ENCODE peak calls at places on chromosome 5, in nine cellular contexts. One of them, this sample, is unnamed.
A peak's percentile ranks its signal among the peaks of the same experiment; 100 is the strongest.

GRCh38 chr5:125199968-125200841 is 453.8 kb upstream of the ZNF608 start:
- DNase-seq in OCI-LY7: peak; percentile 44
- DNase-seq in PC-3: no peak
- DNase-seq in fibroblast of mammary gland: no peak
- DNase-seq in A673: peak; percentile 31
- DNase-seq in cardiac muscle cell: peak; percentile 61
- DNase-seq in AG09309: no peak
- DNase-seq in WTC11: no peak
- DNase-seq in chondrocyte: no peak
- DNase-seq in this sample: no peak

GRCh38 chr5:112417931-112418358 is 1.1 kb downstream of the EPB41L4A start:
- DNase-seq in PC-3: peak; percentile 9
- DNase-seq in WTC11: no peak
- DNase-seq in A673: no peak
- DNase-seq in AG09309: no peak
- DNase-seq in OCI-LY7: no peak
- DNase-seq in fibroblast of mammary gland: peak; percentile 18
- DNase-seq in chondrocyte: no peak
- DNase-seq in cardiac muscle cell: peak; percentile 46
- DNase-seq in this sample: peak; percentile 34

GRCh38 chr5:138466058-138466899 is 1.0 kb downstream of the EGR1 start:
- DNase-seq in WTC11: no peak
- DNase-seq in chondrocyte: no peak
- DNase-seq in A673: peak; percentile 61
- DNase-seq in AG09309: peak; percentile 18
- DNase-seq in PC-3: no peak
- DNase-seq in fibroblast of mammary gland: no peak
- DNase-seq in cardiac muscle cell: no peak
- DNase-seq in OCI-LY7: no peak
- DNase-seq in this sample: no peak

GRCh38 chr5:159750226-159750625 is 166.1 kb upstream of the ADRA1B start:
- DNase-seq in PC-3: no peak
- DNase-seq in cardiac muscle cell: no peak
- DNase-seq in AG09309: no peak
- DNase-seq in A673: no peak
- DNase-seq in OCI-LY7: no peak
- DNase-seq in WTC11: no peak
- DNase-seq in chondrocyte: no peak
- DNase-seq in fibroblast of mammary gland: no peak
- DNase-seq in this sample: no peak

GRCh38 chr5:1461396-1461795 is 16.2 kb upstream of the SLC6A3 start:
- DNase-seq in chondrocyte: no peak
- DNase-seq in OCI-LY7: no peak
- DNase-seq in cardiac muscle cell: no peak
- DNase-seq in fibroblast of mammary gland: no peak
- DNase-seq in A673: no peak
- DNase-seq in PC-3: no peak
- DNase-seq in WTC11: no peak
- DNase-seq in AG09309: no peak
- DNase-seq in this sample: no peak

GRCh38 chr5:176870110-176870591 is 29.0 kb downstream of the HK3 start:
- DNase-seq in AG09309: no peak
- DNase-seq in A673: peak; percentile 19
- DNase-seq in WTC11: peak; percentile 83
- DNase-seq in fibroblast of mammary gland: peak; percentile 58
- DNase-seq in PC-3: peak; percentile 47
- DNase-seq in cardiac muscle cell: peak; percentile 73
- DNase-seq in chondrocyte: no peak
- DNase-seq in OCI-LY7: peak; percentile 40
- DNase-seq in this sample: no peak

GRCh38 chr5:50564079-50564478 is 102.4 kb upstream of the PARP8 start:
- DNase-seq in PC-3: no peak
- DNase-seq in OCI-LY7: no peak
- DNase-seq in WTC11: no peak
- DNase-seq in A673: no peak
- DNase-seq in chondrocyte: no peak
- DNase-seq in AG09309: no peak
- DNase-seq in fibroblast of mammary gland: no peak
- DNase-seq in cardiac muscle cell: no peak
- DNase-seq in this sample: peak; percentile 10

GRCh38 chr5:102971693-102972293 is 148.1 kb downstream of the GIN1 start:
- DNase-seq in WTC11: no peak
- DNase-seq in chondrocyte: no peak
- DNase-seq in cardiac muscle cell: peak; percentile 38
- DNase-seq in AG09309: no peak
- DNase-seq in fibroblast of mammary gland: peak; percentile 61
- DNase-seq in OCI-LY7: peak; percentile 5
- DNase-seq in PC-3: peak; percentile 70
- DNase-seq in A673: peak; percentile 68
- DNase-seq in this sample: no peak

GRCh38 chr5:26003966-26004365 is 1034.4 kb downstream of the CDH9 start:
- DNase-seq in A673: peak; percentile 42
- DNase-seq in PC-3: no peak
- DNase-seq in WTC11: no peak
- DNase-seq in OCI-LY7: no peak
- DNase-seq in fibroblast of mammary gland: peak; percentile 1
- DNase-seq in chondrocyte: no peak
- DNase-seq in cardiac muscle cell: no peak
- DNase-seq in AG09309: no peak
- DNase-seq in this sample: no peak

GRCh38 chr5:89584339-89584956 is 701.5 kb upstream of the MEF2C start:
- DNase-seq in AG09309: peak; percentile 50
- DNase-seq in chondrocyte: no peak
- DNase-seq in WTC11: no peak
- DNase-seq in fibroblast of mammary gland: peak; percentile 82
- DNase-seq in PC-3: peak; percentile 93
- DNase-seq in OCI-LY7: no peak
- DNase-seq in cardiac muscle cell: no peak
- DNase-seq in A673: no peak
- DNase-seq in this sample: no peak

GRCh38 chr5:139472410-139473030 is 1.7 kb downstream of the SMIM33 start:
- DNase-seq in PC-3: no peak
- DNase-seq in WTC11: no peak
- DNase-seq in fibroblast of mammary gland: no peak
- DNase-seq in A673: no peak
- DNase-seq in cardiac muscle cell: no peak
- DNase-seq in OCI-LY7: no peak
- DNase-seq in chondrocyte: no peak
- DNase-seq in AG09309: no peak
- DNase-seq in this sample: no peak

GRCh38 chr5:139473105-139473504 is 2.3 kb downstream of the SMIM33 start:
- DNase-seq in fibroblast of mammary gland: no peak
- DNase-seq in PC-3: no peak
- DNase-seq in AG09309: no peak
- DNase-seq in OCI-LY7: no peak
- DNase-seq in cardiac muscle cell: peak; percentile 49
- DNase-seq in chondrocyte: no peak
- DNase-seq in A673: no peak
- DNase-seq in WTC11: peak; percentile 68
- DNase-seq in this sample: no peak

GRCh38 chr5:139473565-139473964 is 2.8 kb downstream of the SMIM33 start:
- DNase-seq in AG09309: no peak
- DNase-seq in fibroblast of mammary gland: peak; percentile 14
- DNase-seq in chondrocyte: no peak
- DNase-seq in WTC11: no peak
- DNase-seq in OCI-LY7: no peak
- DNase-seq in cardiac muscle cell: no peak
- DNase-seq in PC-3: no peak
- DNase-seq in A673: no peak
- DNase-seq in this sample: no peak

GRCh38 chr5:139470821-139471300 is at the start of gene SMIM33:
- DNase-seq in WTC11: no peak
- DNase-seq in OCI-LY7: peak; percentile 35
- DNase-seq in A673: no peak
- DNase-seq in PC-3: no peak
- DNase-seq in chondrocyte: no peak
- DNase-seq in AG09309: no peak
- DNase-seq in cardiac muscle cell: no peak
- DNase-seq in fibroblast of mammary gland: no peak
- DNase-seq in this sample: no peak

GRCh38 chr5:139468421-139468931 is 2.3 kb upstream of the SMIM33 start:
- DNase-seq in A673: no peak
- DNase-seq in AG09309: no peak
- DNase-seq in PC-3: no peak
- DNase-seq in OCI-LY7: no peak
- DNase-seq in chondrocyte: no peak
- DNase-seq in cardiac muscle cell: peak; percentile 48
- DNase-seq in WTC11: peak; percentile 45
- DNase-seq in fibroblast of mammary gland: peak; percentile 40
- DNase-seq in this sample: no peak
- TF ChIP-seq CTCF in A673: peak; percentile 13
- TF ChIP-seq CTCF in AG09309: peak; percentile 24
- TF ChIP-seq CTCF in PC-3: no peak
- TF ChIP-seq CTCF in OCI-LY7: no peak
- TF ChIP-seq CTCF in chondrocyte: no peak
- TF ChIP-seq CTCF in cardiac muscle cell: no peak
- TF ChIP-seq CTCF in WTC11: no peak
- TF ChIP-seq CTCF in fibroblast of mammary gland: no peak
- TF ChIP-seq CTCF in this sample: no peak

GRCh38 chr5:81851481-81852178 is 100.7 kb upstream of the SSBP2 start:
- DNase-seq in OCI-LY7: peak; percentile 98
- DNase-seq in WTC11: peak; percentile 96
- DNase-seq in chondrocyte: peak; percentile 99
- DNase-seq in AG09309: peak; percentile 84
- DNase-seq in PC-3: peak; percentile 86
- DNase-seq in fibroblast of mammary gland: peak; percentile 94
- DNase-seq in cardiac muscle cell: peak; percentile 98
- DNase-seq in A673: peak; percentile 98
- DNase-seq in this sample: peak; percentile 91
- TF ChIP-seq CTCF in OCI-LY7: no peak
- TF ChIP-seq CTCF in WTC11: no peak
- TF ChIP-seq CTCF in chondrocyte: no peak
- TF ChIP-seq CTCF in AG09309: no peak
- TF ChIP-seq CTCF in PC-3: no peak
- TF ChIP-seq CTCF in fibroblast of mammary gland: no peak
- TF ChIP-seq CTCF in cardiac muscle cell: no peak
- TF ChIP-seq CTCF in A673: no peak
- TF ChIP-seq CTCF in this sample: no peak

GRCh38 chr5:180825768-180826525 is 23.3 kb upstream of the MGAT1 start:
- DNase-seq in PC-3: peak; percentile 99
- DNase-seq in A673: peak; percentile 31
- DNase-seq in AG09309: no peak
- DNase-seq in WTC11: no peak
- DNase-seq in OCI-LY7: no peak
- DNase-seq in chondrocyte: no peak
- DNase-seq in cardiac muscle cell: no peak
- DNase-seq in fibroblast of mammary gland: peak; percentile 81
- DNase-seq in this sample: no peak

GRCh38 chr5:180832638-180833068 is 28.4 kb downstream of the ZFP62 start:
- DNase-seq in cardiac muscle cell: no peak
- DNase-seq in chondrocyte: no peak
- DNase-seq in OCI-LY7: peak; percentile 80
- DNase-seq in fibroblast of mammary gland: no peak
- DNase-seq in PC-3: no peak
- DNase-seq in AG09309: no peak
- DNase-seq in A673: no peak
- DNase-seq in WTC11: no peak
- DNase-seq in this sample: peak; percentile 51

GRCh38 chr5:180830253-180831138 is 27.9 kb upstream of the MGAT1 start:
- DNase-seq in OCI-LY7: peak; percentile 70
- DNase-seq in AG09309: no peak
- DNase-seq in A673: peak; percentile 43
- DNase-seq in WTC11: peak; percentile 63
- DNase-seq in chondrocyte: no peak
- DNase-seq in PC-3: peak; percentile 35
- DNase-seq in fibroblast of mammary gland: peak; percentile 50
- DNase-seq in cardiac muscle cell: no peak
- DNase-seq in this sample: peak; percentile 77

GRCh38 chr5:180829711-180830110 is 27.1 kb upstream of the MGAT1 start:
- DNase-seq in PC-3: no peak
- DNase-seq in chondrocyte: no peak
- DNase-seq in fibroblast of mammary gland: no peak
- DNase-seq in OCI-LY7: no peak
- DNase-seq in A673: no peak
- DNase-seq in AG09309: no peak
- DNase-seq in cardiac muscle cell: no peak
- DNase-seq in WTC11: no peak
- DNase-seq in this sample: no peak

DNA sequence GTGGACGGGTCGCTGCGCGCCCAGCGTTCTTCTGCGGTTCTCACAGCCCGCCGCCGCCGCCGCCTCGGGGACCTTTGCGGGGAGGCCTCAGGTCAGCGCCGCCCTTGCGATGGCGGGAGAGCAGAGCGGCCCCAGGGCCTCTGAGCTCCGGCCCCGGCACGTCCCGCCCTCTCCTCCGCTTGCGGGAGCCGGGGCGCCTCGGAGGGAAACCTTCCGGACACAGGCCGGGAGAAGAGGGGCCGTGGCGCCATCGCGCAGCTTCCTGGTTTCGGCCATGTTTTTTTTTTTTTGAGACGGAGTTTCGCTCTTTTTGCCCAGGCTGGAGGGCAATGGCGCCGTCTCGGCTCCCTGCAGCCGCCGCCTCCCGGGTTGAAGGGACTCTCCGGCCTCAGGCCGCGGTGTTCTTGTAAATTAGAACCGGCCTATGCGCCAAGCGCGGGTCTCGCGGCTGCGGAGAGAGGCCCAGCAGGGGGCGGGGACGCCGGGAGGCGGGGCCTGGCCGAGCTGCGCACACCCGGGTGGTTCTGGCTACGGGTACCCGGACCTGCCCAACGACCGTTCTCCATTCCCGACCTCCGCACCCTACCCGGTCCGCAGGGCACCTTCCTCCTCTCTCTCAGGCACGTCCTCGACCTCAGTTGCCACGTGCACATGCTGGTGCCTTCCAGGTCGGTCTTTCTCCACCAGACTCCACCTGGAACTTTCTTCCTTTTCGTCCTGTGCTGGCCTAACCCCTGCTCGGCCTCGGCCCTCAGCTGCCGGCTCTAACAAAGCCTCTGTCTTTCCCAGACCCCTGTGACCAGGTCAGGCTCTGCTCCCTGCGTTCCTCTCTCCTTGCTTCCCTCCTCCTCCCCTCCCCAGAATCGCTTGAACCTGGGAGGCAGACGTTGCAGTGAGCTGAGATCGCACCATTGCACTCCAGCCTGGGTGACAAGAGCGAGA is 28.8 kb upstream of the MGAT1 start:
- DNase-seq in AG09309: no peak
- DNase-seq in PC-3: peak; percentile 80
- DNase-seq in chondrocyte: no peak
- DNase-seq in WTC11: peak; percentile 77
- DNase-seq in A673: peak; percentile 51
- DNase-seq in fibroblast of mammary gland: peak; percentile 65
- DNase-seq in cardiac muscle cell: peak; percentile 70
- DNase-seq in OCI-LY7: peak; percentile 82
- DNase-seq in this sample: peak; percentile 90
- TF ChIP-seq CTCF in AG09309: no peak
- TF ChIP-seq CTCF in PC-3: no peak
- TF ChIP-seq CTCF in chondrocyte: peak; percentile 51
- TF ChIP-seq CTCF in WTC11: no peak
- TF ChIP-seq CTCF in A673: no peak
- TF ChIP-seq CTCF in fibroblast of mammary gland: no peak
- TF ChIP-seq CTCF in cardiac muscle cell: peak; percentile 12
- TF ChIP-seq CTCF in OCI-LY7: peak; percentile 28
- TF ChIP-seq CTCF in this sample: no peak

DNA sequence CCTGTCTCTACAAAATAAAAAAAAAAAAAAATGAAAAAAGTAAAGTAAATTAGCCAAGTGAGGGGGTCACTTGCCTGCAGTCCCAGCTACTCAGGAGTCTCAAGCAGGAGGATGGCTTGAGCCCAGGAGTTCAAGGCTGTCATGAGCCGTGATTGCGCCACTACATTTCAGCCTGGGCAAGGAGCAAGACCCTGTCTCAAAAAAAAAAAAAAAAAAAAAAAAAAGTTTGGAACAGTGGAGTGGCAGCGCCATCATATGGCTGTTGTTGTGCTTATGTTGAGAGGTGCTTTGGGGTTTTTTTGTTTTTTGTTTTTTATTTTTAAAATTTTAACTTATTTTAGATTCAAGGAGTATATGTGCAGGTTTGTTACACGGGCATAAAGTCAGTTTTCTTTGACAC is 3.6 kb downstream of the BRIX1 start:
- DNase-seq in cardiac muscle cell: no peak
- DNase-seq in WTC11: no peak
- DNase-seq in A673: peak; percentile 12
- DNase-seq in OCI-LY7: no peak
- DNase-seq in AG09309: no peak
- DNase-seq in PC-3: no peak
- DNase-seq in chondrocyte: no peak
- DNase-seq in fibroblast of mammary gland: no peak
- DNase-seq in this sample: no peak
- TF ChIP-seq CTCF in cardiac muscle cell: no peak
- TF ChIP-seq CTCF in WTC11: no peak
- TF ChIP-seq CTCF in A673: peak; percentile 31
- TF ChIP-seq CTCF in OCI-LY7: peak; percentile 67
- TF ChIP-seq CTCF in AG09309: peak; percentile 26
- TF ChIP-seq CTCF in PC-3: peak; percentile 37
- TF ChIP-seq CTCF in chondrocyte: peak; percentile 70
- TF ChIP-seq CTCF in fibroblast of mammary gland: peak; percentile 27
- TF ChIP-seq CTCF in this sample: no peak